ENCODE peak calls at places on chromosomes 3 and 15, in seven cellular contexts. J is dorsolateral prefrontal cortex; I is PC-9; M is CD8-positive, alpha-beta T cell; G is IMR-90; Q is progenitor cell of endocrine pancreas; U is fibroblast of the aortic adventitia. B is an unnamed sample.
A peak's percentile ranks its signal among the peaks of the same experiment; 100 is the strongest.

GRCh38 chr15:93060336-93061248 is 28.4 kb downstream of the RGMA start:
- DNase-seq in U (no peak), J (no peak), I (no peak), G (no peak), Q (no peak), M (no peak), B (no peak)

GRCh38 chr3:69691860-69692259 is 47.4 kb upstream of the MITF start:
- DNase-seq in J (no peak), G (no peak), U (no peak), M (no peak), Q (no peak), I (no peak), B (no peak)

GRCh38 chr3:89025185-89025584 is 82.2 kb upstream of the EPHA3 start:
- DNase-seq in M (no peak), G (no peak), J (no peak), Q (no peak), U (no peak), I (no peak), B (no peak)

GRCh38 chr3:161026612-161027217 is 78.4 kb downstream of the B3GALNT1 start:
- DNase-seq in I (no peak), M (no peak), Q (no peak), J (no peak), U (no peak), G (no peak), B (no peak)

GRCh38 chr3:147410126-147410517 is 957 bp downstream of the ZIC1 start:
- DNase-seq in I (no peak), U (no peak), J (no peak), M (no peak), G (no peak), Q (no peak), B (no peak)

GRCh38 chr3:51799879-51800757 is 21.1 kb upstream of the IQCF6 start:
- DNase-seq in J (no peak), U (peak; percentile 88), Q (no peak), I (peak; percentile 65), G (peak; percentile 82), M (peak; percentile 18), B (peak; percentile 87)

GRCh38 chr15:99247063-99247462 is 2.3 kb downstream of the TTC23 start:
- DNase-seq in M (no peak), U (no peak), G (no peak), I (no peak), Q (no peak), J (no peak), B (no peak)

GRCh38 chr15:73988075-73988969 is 3.8 kb downstream of the STOML1 start:
- DNase-seq in I (peak; percentile 73), G (peak; percentile 71), M (no peak), J (no peak), Q (no peak), U (no peak), B (no peak)

GRCh38 chr15:85607141-85607806 is 187.5 kb downstream of the KLHL25 start:
- DNase-seq in I (peak; percentile 72), J (no peak), U (no peak), G (peak; percentile 68), Q (no peak), M (no peak), B (no peak)

GRCh38 chr3:78257956-78258530 is 1218.1 kb downstream of the ROBO2 start:
- DNase-seq in I (no peak), G (no peak), M (no peak), J (no peak), U (no peak), Q (no peak), B (no peak)

GRCh38 chr3:142808103-142808917 is 80.6 kb downstream of the PCOLCE2 start:
- DNase-seq in I (peak; percentile 66), G (peak; percentile 72), M (no peak), Q (no peak), U (peak; percentile 78), J (no peak), B (peak; percentile 93)

GRCh38 chr15:78321041-78321570 is 19.0 kb upstream of the CRABP1 start:
- DNase-seq in Q (no peak), U (no peak), M (no peak), G (no peak), J (no peak), I (no peak), B (no peak)

GRCh38 chr15:85026304-85027032 is 44.8 kb downstream of the PDE8A start:
- DNase-seq in I (no peak), M (no peak), G (no peak), J (no peak), Q (no peak), U (no peak), B (peak; percentile 25)

GRCh38 chr3:127680790-127681189 is 8.0 kb downstream of the ABTB1 start:
- DNase-seq in Q (no peak), U (no peak), G (no peak), M (no peak), I (no peak), J (peak; percentile 16), B (no peak)

GRCh38 chr3:31432897-31433678 is 99.6 kb upstream of the STT3B start:
- DNase-seq in G (no peak), M (no peak), I (no peak), U (no peak), J (no peak), Q (no peak), B (peak; percentile 47)

GRCh38 chr3:152943645-152944044 is 108.7 kb downstream of the P2RY1 start:
- DNase-seq in M (no peak), I (peak; percentile 39), Q (no peak), G (no peak), J (no peak), U (no peak), B (peak; percentile 10)

GRCh38 chr3:152941825-152942224 is 106.9 kb downstream of the P2RY1 start:
- DNase-seq in Q (no peak), J (no peak), G (no peak), U (no peak), M (no peak), I (no peak), B (no peak)

GRCh38 chr3:152937234-152937633 is 102.3 kb downstream of the P2RY1 start:
- DNase-seq in M (no peak), J (no peak), I (no peak), U (peak; percentile 20), Q (no peak), G (no peak), B (peak; percentile 25)

GRCh38 chr3:152942366-152942765 is 107.4 kb downstream of the P2RY1 start:
- DNase-seq in Q (no peak), I (no peak), J (no peak), U (no peak), G (no peak), M (no peak), B (no peak)

DNA sequence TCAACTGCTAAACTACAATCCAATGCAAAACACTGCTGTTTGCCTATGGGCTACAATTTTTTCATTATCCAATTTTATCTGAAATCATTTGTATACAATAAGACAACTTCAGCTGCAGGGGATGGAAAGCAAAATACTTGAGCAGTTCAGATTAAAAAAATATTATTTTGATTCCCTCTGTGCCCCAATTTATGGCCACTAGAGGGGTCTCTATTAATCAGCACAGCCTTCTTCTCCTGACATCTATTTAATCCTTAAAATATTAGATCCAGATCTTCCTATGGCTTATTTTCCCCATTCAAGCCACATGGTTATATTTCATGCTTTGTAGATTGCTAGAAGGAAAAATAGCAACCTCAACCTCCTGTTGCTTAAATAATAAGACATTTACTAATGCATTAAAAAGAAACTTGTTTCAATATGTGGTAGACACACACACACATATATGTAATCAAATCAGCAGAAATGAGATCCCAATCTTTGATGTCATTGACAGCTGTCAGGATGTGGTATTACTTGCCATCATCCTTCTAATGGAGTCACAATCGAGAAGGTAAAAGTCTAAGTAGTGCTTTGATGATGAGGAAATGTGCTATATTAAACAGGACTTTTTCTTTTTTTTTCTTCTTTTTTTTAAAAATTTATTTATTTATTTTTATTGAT is 104.2 kb downstream of the P2RY1 start:
- DNase-seq in J (no peak), U (no peak), I (no peak), G (no peak), Q (no peak), M (no peak), B (no peak)
- TF ChIP-seq CTCF in J (no peak), U (no peak), I (peak; percentile 29), G (no peak), Q (no peak), M (no peak), B (no peak)

GRCh38 chr15:35622641-35623340 is 76.8 kb upstream of the DPH6 start:
- DNase-seq in Q (no peak), M (no peak), I (no peak), J (no peak), U (no peak), G (no peak), B (no peak)
- TF ChIP-seq CTCF in Q (no peak), M (no peak), I (no peak), J (no peak), U (no peak), G (no peak), B (no peak)

GRCh38 chr3:46908986-46909534 is 31.5 kb downstream of the PTH1R start:
- DNase-seq in Q (no peak), M (no peak), I (no peak), G (no peak), U (no peak), J (no peak), B (no peak)

GRCh38 chr3:46907960-46908293 is 30.4 kb downstream of the PTH1R start:
- DNase-seq in Q (no peak), G (no peak), I (no peak), U (no peak), M (no peak), J (no peak), B (no peak)

GRCh38 chr3:46907271-46907670 is 29.8 kb downstream of the PTH1R start:
- DNase-seq in J (no peak), Q (no peak), G (no peak), M (no peak), U (no peak), I (no peak), B (no peak)

GRCh38 chr3:46909535-46910161 is 32.1 kb downstream of the PTH1R start:
- DNase-seq in I (peak; percentile 38), U (peak; percentile 78), Q (peak; percentile 78), J (peak; percentile 83), M (peak; percentile 82), G (peak; percentile 85), B (peak; percentile 87)

GRCh38 chr3:46908294-46908985 is 30.9 kb downstream of the PTH1R start:
- DNase-seq in I (no peak), J (no peak), G (peak; percentile 66), U (peak; percentile 91), M (no peak), Q (no peak), B (peak; percentile 84)
- TF ChIP-seq CTCF in I (no peak), J (peak; percentile 32), G (peak; percentile 38), U (peak; percentile 28), M (no peak), Q (no peak), B (no peak)

GRCh38 chr3:59265566-59265965 is 215.7 kb upstream of the CFAP20DC start:
- DNase-seq in Q (no peak), J (no peak), G (no peak), I (no peak), U (no peak), M (no peak), B (no peak)

GRCh38 chr3:59263152-59263551 is 213.3 kb upstream of the CFAP20DC start:
- DNase-seq in I (no peak), M (no peak), J (no peak), G (no peak), U (no peak), Q (no peak), B (no peak)

GRCh38 chr3:59266551-59266950 is 216.7 kb upstream of the CFAP20DC start:
- DNase-seq in U (peak; percentile 47), I (no peak), J (no peak), Q (no peak), G (peak; percentile 44), M (no peak), B (no peak)

GRCh38 chr3:59262076-59262498 is 212.3 kb upstream of the CFAP20DC start:
- DNase-seq in G (no peak), Q (no peak), U (no peak), J (no peak), I (no peak), M (no peak), B (no peak)

GRCh38 chr3:59264366-59264765 is 214.5 kb upstream of the CFAP20DC start:
- DNase-seq in Q (no peak), I (no peak), J (no peak), M (no peak), U (no peak), G (no peak), B (no peak)
- TF ChIP-seq CTCF in Q (no peak), I (no peak), J (no peak), M (no peak), U (no peak), G (no peak), B (no peak)

B was measured in cardiac fibroblast.